ENCODE peak calls at places on chromosomes 4 and X, in four cellular contexts. B is psoas muscle; S is CD4-positive, alpha-beta T cell; P is endothelial cell. I is an unnamed sample.

GRCh38 chrX:130184857-130185256 is 13.1 kb downstream of the RAB33A start:
- DNase-seq in B (no peak), S (no peak), P (no peak), I (no peak)

GRCh38 chr4:85475631-85476233 is 782 bp downstream of the ARHGAP24 start:
- DNase-seq in B (peak), S (no peak), P (peak), I (no peak)

GRCh38 chr4:7030856-7031255 is 12.3 kb upstream of the TADA2B start:
- DNase-seq in B (peak), S (no peak), P (no peak), I (peak)

GRCh38 chr4:137510866-137511265 is 21.4 kb downstream of the PCDH18 start:
- DNase-seq in B (no peak), S (no peak), P (no peak), I (no peak)

GRCh38 chrX:53281321-53281822 is at the start of gene IQSEC2:
- DNase-seq in B (peak), S (no peak), P (peak), I (no peak)

GRCh38 chrX:150768132-150768485 is 74.9 kb downstream of the MTMR1 start:
- DNase-seq in B (no peak), S (no peak), P (no peak), I (no peak)

GRCh38 chr4:7210818-7211217 is 18.5 kb downstream of the SORCS2 start:
- DNase-seq in B (no peak), S (no peak), P (no peak), I (no peak)

GRCh38 chr4:177235026-177235425 is 74.6 kb upstream of the NEIL3 start:
- DNase-seq in B (no peak), S (no peak), P (no peak), I (no peak)

GRCh38 chr4:151921371-151921770 is 160.6 kb upstream of the GATB start:
- DNase-seq in B (no peak), S (no peak), P (no peak), I (no peak)

GRCh38 chr4:65538571-65538970 is 131.7 kb downstream of the EPHA5 start:
- DNase-seq in B (no peak), S (no peak), P (no peak), I (no peak)

GRCh38 chr4:5908836-5909235 is 15.9 kb upstream of the CRMP1 start:
- DNase-seq in B (no peak), S (no peak), P (peak), I (no peak)

GRCh38 chr4:37434469-37434868 is 189.9 kb downstream of the NWD2 start:
- DNase-seq in B (no peak), S (no peak), P (no peak), I (no peak)

GRCh38 chrX:38986586-38986985 is 185.3 kb downstream of the MID1IP1 start:
- DNase-seq in B (no peak), S (no peak), P (peak), I (no peak)

GRCh38 chrX:72269671-72270251 is 7.3 kb downstream of the RPS4X start:
- DNase-seq in B (no peak), S (no peak), P (no peak), I (no peak)

GRCh38 chrX:23403849-23404248 is 69.2 kb downstream of the PTCHD1 start:
- DNase-seq in B (no peak), S (no peak), P (no peak), I (no peak)

GRCh38 chr4:80265571-80266266 is 745 bp upstream of the FGF5 start:
- DNase-seq in B (no peak), S (no peak), P (no peak), I (no peak)

GRCh38 chr4:43843501-43843900 is 605.1 kb downstream of the KCTD8 start:
- DNase-seq in B (no peak), S (no peak), P (no peak), I (no peak)

GRCh38 chr4:4259484-4260100 is 11.6 kb upstream of the TMEM128 start:
- DNase-seq in B (no peak), S (no peak), P (no peak), I (no peak)

GRCh38 chr4:133152801-133153526 is 3.9 kb downstream of the PCDH10 start:
- DNase-seq in B (no peak), S (no peak), P (no peak), I (no peak)

GRCh38 chr4:6332042-6332668 is 62.5 kb downstream of the WFS1 start:
- DNase-seq in B (peak), S (no peak), P (peak), I (no peak)

GRCh38 chrX:78687586-78687985 is 28.5 kb upstream of the RTL3 start:
- DNase-seq in B (no peak), S (no peak), P (no peak), I (no peak)

GRCh38 chr4:41361831-41362646 is 105.3 kb downstream of the UCHL1 start:
- DNase-seq in B (no peak), S (no peak), P (no peak), I (no peak)

GRCh38 chr4:82957045-82957444 is 53.6 kb downstream of the LIN54 start:
- DNase-seq in B (no peak), S (no peak), P (no peak), I (no peak)

GRCh38 chrX:95903490-95903889 is 781.2 kb upstream of the DIAPH2 start:
- DNase-seq in B (no peak), S (no peak), P (peak), I (no peak)

GRCh38 chrX:155112171-155112570 is 40.9 kb downstream of the BRCC3 start:
- DNase-seq in B (no peak), S (no peak), P (no peak), I (no peak)

GRCh38 chr4:55312491-55313101 is 33.4 kb upstream of the SRD5A3 start:
- DNase-seq in B (no peak), S (peak), P (peak), I (no peak)

GRCh38 chrX:15468036-15468435 is 25.1 kb downstream of the PIR start:
- DNase-seq in B (peak), S (no peak), P (no peak), I (peak)

GRCh38 chrX:154021131-154021611 is 1.5 kb upstream of the IRAK1 start:
- DNase-seq in B (no peak), S (no peak), P (no peak), I (peak)

DNA sequence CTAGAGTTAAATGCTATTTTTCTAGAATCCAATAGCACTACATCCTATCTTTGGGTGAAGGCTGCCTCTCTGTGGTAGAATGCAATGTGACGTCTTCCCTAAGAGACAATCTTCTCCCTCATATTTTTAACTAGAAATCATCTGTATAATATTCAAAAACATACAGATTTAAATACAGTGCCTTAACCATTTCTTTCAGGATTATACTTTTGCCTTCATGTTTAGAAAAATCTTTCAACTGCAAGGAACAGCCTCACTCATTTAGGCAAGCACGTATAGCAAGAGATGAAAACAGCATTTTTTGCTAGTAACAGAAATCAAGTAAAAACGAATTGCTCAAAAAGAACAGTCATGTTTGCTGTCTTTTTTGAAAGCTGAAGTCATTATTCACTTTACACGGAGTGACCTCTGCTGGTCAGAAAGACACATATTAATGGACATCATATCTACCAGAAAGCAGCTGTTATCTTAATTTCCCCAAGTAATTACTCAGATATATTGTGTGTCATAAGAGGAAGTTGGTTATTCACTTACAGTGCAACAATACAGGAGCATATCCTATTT is 422.3 kb downstream of the STPG2 start:
- DNase-seq in B (no peak), S (no peak), P (no peak), I (no peak)
- TF ChIP-seq CTCF in B (peak), S (no peak), P (peak), I (no peak)

DNA sequence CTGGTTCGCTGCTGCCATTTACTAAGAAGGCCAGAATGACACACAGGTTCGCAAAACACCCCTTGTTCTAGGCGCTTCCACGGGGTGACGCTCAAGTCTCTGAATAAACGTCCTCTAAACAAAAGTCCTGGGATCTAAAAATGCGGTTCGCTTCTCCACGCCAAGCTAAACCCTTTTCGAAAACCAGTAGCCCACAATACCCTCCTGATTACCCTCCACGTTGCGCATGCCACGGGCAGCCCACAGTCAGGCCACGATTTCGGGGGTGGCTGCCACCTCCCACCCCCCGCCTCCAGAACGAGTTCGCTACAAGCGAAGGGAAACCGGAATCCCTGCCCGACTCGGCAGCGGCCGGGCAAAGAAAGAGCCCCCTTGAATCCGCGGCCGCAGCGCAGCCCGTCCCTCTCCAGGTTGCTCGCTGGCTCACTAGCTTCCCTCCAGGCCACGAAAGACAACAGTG is 423 bp downstream of the RPL39 start:
- DNase-seq in B (no peak), S (peak), P (no peak), I (no peak)
- TF ChIP-seq CTCF in B (no peak), S (peak), P (no peak), I (no peak)

GRCh38 chrX:57083143-57083542 is 38.2 kb downstream of the SPIN2B start:
- DNase-seq in B (no peak), S (no peak), P (no peak), I (no peak)
- TF ChIP-seq CTCF in B (no peak), S (no peak), P (no peak), I (no peak)

DNA sequence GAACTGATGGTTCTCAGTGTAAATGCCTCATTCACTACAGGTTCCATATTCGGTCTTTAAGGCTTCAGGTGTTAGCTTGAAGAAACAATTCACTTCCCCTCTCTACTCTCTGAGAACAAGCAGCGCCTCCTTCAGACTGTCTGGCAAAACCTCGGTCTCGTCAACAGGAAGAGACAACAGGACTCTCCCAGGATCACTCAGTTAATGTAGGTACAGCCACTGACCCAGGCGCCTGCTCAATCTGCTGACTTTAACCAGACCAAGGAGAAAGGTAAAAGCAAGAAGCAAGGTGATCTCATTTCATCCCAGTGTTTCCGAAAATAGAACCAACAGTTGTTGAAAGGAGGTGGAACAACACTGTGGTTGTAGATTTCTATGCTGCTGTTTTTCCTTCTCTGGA is 102.2 kb downstream of the SLC2A9 start:
- DNase-seq in B (no peak), S (no peak), P (no peak), I (no peak)
- TF ChIP-seq CTCF in B (no peak), S (no peak), P (no peak), I (no peak)

DNA sequence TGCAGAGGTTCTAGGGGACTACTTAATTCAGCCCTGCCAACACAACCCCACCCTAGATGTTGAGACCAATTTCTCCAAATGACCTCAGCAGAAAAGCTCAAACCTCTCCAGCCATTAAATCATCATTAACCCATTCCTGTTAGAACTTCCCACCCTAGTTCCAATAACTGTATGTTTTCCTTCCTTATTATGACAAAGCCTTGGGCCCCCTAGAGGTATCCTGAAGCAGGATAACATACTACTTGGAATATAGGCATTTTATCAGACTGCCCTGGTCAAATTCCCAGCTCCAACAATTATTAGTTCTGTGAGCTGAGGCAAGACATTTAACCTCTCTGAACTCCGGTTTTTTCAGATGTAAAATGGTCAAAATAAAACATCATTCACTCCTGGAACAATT is 244.6 kb upstream of the TENM3 start:
- DNase-seq in B (no peak), S (no peak), P (no peak), I (no peak)
- TF ChIP-seq CTCF in B (no peak), S (no peak), P (peak), I (no peak)

DNA sequence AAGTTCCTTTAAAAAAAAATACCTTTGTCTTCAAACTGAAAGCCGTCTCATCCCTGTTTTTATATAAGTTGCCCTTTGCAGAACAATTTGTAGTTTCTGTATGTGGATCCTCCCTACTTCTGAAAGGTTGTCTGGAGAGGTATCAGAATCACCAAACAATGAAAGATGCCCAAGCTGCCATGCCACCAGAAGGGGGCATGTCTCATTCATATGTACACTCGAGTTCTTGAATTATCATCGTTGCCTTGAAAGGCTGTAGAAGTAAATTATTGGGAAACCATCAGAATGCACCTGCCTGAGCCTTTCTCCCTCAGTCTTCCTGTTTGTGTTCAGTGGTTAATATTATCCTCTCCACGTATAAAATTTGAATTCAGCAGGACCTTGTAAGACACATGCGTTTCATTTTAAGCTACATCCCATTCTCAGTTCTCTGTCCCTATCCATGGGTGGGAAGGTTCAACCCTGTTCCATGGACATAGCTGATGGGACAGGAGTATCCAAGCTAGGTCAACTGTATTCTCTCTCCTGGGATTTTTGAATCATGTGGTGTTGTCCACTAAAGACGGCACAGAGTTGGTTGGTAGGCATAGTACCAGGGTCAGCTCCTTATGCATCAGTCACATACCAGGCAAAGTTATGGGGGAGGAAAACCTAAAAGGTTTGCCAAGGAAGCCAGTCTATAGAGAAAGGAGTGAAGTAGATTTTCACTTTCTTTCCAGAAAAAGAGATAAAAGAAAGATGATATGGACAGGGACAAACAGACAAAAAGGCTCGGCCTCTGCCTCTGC is 24.0 kb downstream of the GALNT7 start:
- DNase-seq in B (no peak), S (no peak), P (no peak), I (no peak)
- TF ChIP-seq CTCF in B (peak), S (peak), P (no peak), I (peak)

DNA sequence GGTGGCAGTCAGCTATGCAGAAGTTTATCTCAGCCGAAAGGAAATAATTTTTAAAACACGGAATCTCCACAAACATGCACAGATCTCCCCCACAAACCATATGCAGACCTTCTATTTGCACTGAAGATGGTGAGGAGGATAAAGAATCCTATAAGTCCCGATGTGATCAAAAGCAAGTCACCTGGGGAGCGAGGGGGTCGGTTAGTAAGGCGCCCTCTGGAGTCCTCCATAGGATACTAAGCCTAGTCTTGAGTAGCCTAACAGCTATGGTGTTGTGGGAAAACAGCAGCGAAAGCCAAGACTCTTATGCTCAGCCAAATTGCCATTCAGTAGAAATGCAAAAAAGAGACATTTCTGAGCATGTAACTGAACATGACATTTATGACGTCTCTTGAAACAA is 210.9 kb downstream of the FRMPD4 start:
- DNase-seq in B (no peak), S (no peak), P (no peak), I (no peak)
- TF ChIP-seq CTCF in B (no peak), S (no peak), P (no peak), I (no peak)

I was measured in CD14-positive monocyte.